ENCODE peak calls at places on chromosomes 12 and 14, in seven cellular contexts. I is A172; L is NCI-H2171 treated with DMSO at 0.1 percent for 48 hours; C is ascending aorta; W is activated CD8-positive, alpha-beta memory T cell treated with anti-CD3 and anti-CD28 coated beads for 1 hour; Q is T-cell; N is psoas muscle. Z is an unnamed sample.

GRCh38 chr12:29320295-29321090 is 60.5 kb downstream of the ERGIC2 start:
- DNase-seq in I (peak), L (no peak), C (no peak), W (no peak), Q (no peak), N (no peak), Z (peak)

GRCh38 chr14:90368946-90369721 is 27.7 kb upstream of the CALM1 start:
- DNase-seq in I (peak), L (peak), C (no peak), W (no peak), Q (no peak), N (no peak), Z (peak)

GRCh38 chr12:91274886-91275285 is 92.3 kb upstream of the DCN start:
- DNase-seq in I (no peak), L (peak), C (no peak), W (no peak), Q (no peak), N (no peak), Z (no peak)

GRCh38 chr12:107318804-107319535 is 225.6 kb upstream of the CRY1 start:
- DNase-seq in I (no peak), L (peak), C (no peak), W (no peak), Q (no peak), N (peak), Z (peak)

GRCh38 chr12:30440826-30441602 is 254.7 kb downstream of the IPO8 start:
- DNase-seq in I (peak), L (peak), C (no peak), W (no peak), Q (no peak), N (no peak), Z (peak)

GRCh38 chr12:24066865-24067264 is 117.4 kb upstream of the SOX5 start:
- DNase-seq in I (no peak), L (no peak), C (no peak), W (no peak), Q (no peak), N (no peak), Z (no peak)

GRCh38 chr12:10048531-10048930 is 18.0 kb downstream of the CLEC9A start:
- DNase-seq in I (no peak), L (no peak), C (no peak), W (no peak), Q (no peak), N (no peak), Z (no peak)

GRCh38 chr12:12010277-12011031 is 60.3 kb upstream of the BCL2L14 start:
- DNase-seq in I (peak), L (no peak), C (peak), W (no peak), Q (peak), N (peak), Z (no peak)

GRCh38 chr12:325886-326285 is 63.2 kb downstream of the KDM5A start:
- DNase-seq in I (no peak), L (no peak), C (no peak), W (no peak), Q (no peak), N (no peak), Z (no peak)

GRCh38 chr14:102396531-102396930 is 33.8 kb downstream of the TECPR2 start:
- DNase-seq in I (no peak), L (no peak), C (no peak), W (no peak), Q (no peak), N (no peak), Z (no peak)